ENCODE peak calls at places on chromosomes 1 and 21, in four cellular contexts. A is fibroblast of pulmonary artery, G is psoas muscle, O is IMR-90. W is an unnamed sample.

GRCh38 chr1:93615201-93616150 is 66.2 kb downstream of the BCAR3 start:
- DNase-seq in A (peak), G (no peak), O (peak), W (peak)

GRCh38 chr1:15214507-15214906 is 32.5 kb upstream of the FHAD1 start:
- DNase-seq in A (peak), G (no peak), O (peak), W (peak)

GRCh38 chr1:14924012-14924452 is 229.5 kb upstream of the TMEM51 start:
- DNase-seq in A (peak), G (peak), O (peak), W (peak)

GRCh38 chr1:17719874-17720273 is 35.3 kb upstream of the ACTL8 start:
- DNase-seq in A (peak), G (no peak), O (peak), W (peak)

GRCh38 chr1:7366286-7366954 is 404.7 kb upstream of the VAMP3 start:
- DNase-seq in A (no peak), G (no peak), O (no peak), W (no peak)

GRCh38 chr21:29477347-29477746 is 178.6 kb downstream of the BACH1 start:
- DNase-seq in A (no peak), G (no peak), O (no peak), W (no peak)

GRCh38 chr1:56506314-56506743 is 73.0 kb downstream of the PLPP3 start:
- DNase-seq in A (no peak), G (peak), O (no peak), W (no peak)

GRCh38 chr1:205527931-205528330 is 23.5 kb downstream of the CDK18 start:
- DNase-seq in A (no peak), G (no peak), O (no peak), W (no peak)

GRCh38 chr1:165395522-165396300 is 39.2 kb upstream of the LMX1A start:
- DNase-seq in A (no peak), G (no peak), O (no peak), W (no peak)

GRCh38 chr1:152953761-152954160 is 6.8 kb downstream of the SPRR5 start:
- DNase-seq in A (no peak), G (no peak), O (no peak), W (no peak)

GRCh38 chr1:151243683-151244216 is 10.8 kb upstream of the PSMD4 start:
- DNase-seq in A (no peak), G (no peak), O (no peak), W (no peak)

GRCh38 chr1:180003026-180003695 is 48.6 kb downstream of the CEP350 start:
- DNase-seq in A (no peak), G (no peak), O (no peak), W (no peak)

GRCh38 chr21:36810443-36810842 is 111.5 kb downstream of the SIM2 start:
- DNase-seq in A (no peak), G (no peak), O (no peak), W (no peak)

GRCh38 chr1:108125312-108126138 is 74.6 kb downstream of the SLC25A24 start:
- DNase-seq in A (peak), G (peak), O (peak), W (peak)

GRCh38 chr1:211829343-211830054 is 1.1 kb downstream of the LPGAT1 start:
- DNase-seq in A (peak), G (peak), O (no peak), W (no peak)

GRCh38 chr1:66436378-66437135 is 97.4 kb upstream of the SGIP1 start:
- DNase-seq in A (peak), G (no peak), O (peak), W (peak)

GRCh38 chr1:8015809-8016165 is 10.3 kb downstream of the ERRFI1 start:
- DNase-seq in A (peak), G (no peak), O (no peak), W (no peak)

GRCh38 chr21:25342811-25343210 is 264.5 kb downstream of the MRPL39 start:
- DNase-seq in A (peak), G (no peak), O (peak), W (peak)

GRCh38 chr21:37253991-37254390 is 13.1 kb downstream of the VPS26C start:
- DNase-seq in A (no peak), G (no peak), O (peak), W (no peak)

GRCh38 chr1:64199154-64199553 is 4.3 kb upstream of the UBE2U start:
- DNase-seq in A (peak), G (no peak), O (peak), W (no peak)

GRCh38 chr1:76595024-76595423 is 272.3 kb upstream of the ST6GALNAC5 start:
- DNase-seq in A (no peak), G (no peak), O (no peak), W (no peak)

GRCh38 chr1:38209986-38210385 is 163.4 kb upstream of the POU3F1 start:
- DNase-seq in A (no peak), G (no peak), O (no peak), W (no peak)

GRCh38 chr1:55720243-55720642 is 505.1 kb upstream of the USP24 start:
- DNase-seq in A (no peak), G (peak), O (peak), W (no peak)

GRCh38 chr1:11707621-11708276 is 16.2 kb downstream of the DRAXIN start:
- DNase-seq in A (no peak), G (peak), O (no peak), W (no peak)

GRCh38 chr1:59819566-59820438 is 5.1 kb downstream of the HOOK1 start:
- DNase-seq in A (no peak), G (no peak), O (no peak), W (no peak)

GRCh38 chr1:72282271-72282656 is at the start of gene NEGR1:
- DNase-seq in A (peak), G (peak), O (peak), W (peak)

GRCh38 chr1:76302711-76303347 is 228.3 kb downstream of the ST6GALNAC3 start:
- DNase-seq in A (no peak), G (no peak), O (peak), W (no peak)

GRCh38 chr1:19918057-19918456 is 5.4 kb downstream of the PLA2G2E start:
- DNase-seq in A (peak), G (peak), O (peak), W (peak)

GRCh38 chr1:202991112-202991511 is 16.1 kb upstream of the TMEM183A start:
- DNase-seq in A (no peak), G (no peak), O (no peak), W (no peak)

GRCh38 chr1:65006806-65007205 is 40.5 kb upstream of the JAK1 start:
- DNase-seq in A (no peak), G (no peak), O (no peak), W (no peak)

GRCh38 chr1:2594641-2595131 is 8.1 kb downstream of the PRXL2B start:
- DNase-seq in A (no peak), G (no peak), O (no peak), W (no peak)

GRCh38 chr1:211967704-211968103 is 67.7 kb downstream of the INTS7 start:
- DNase-seq in A (no peak), G (no peak), O (no peak), W (no peak)

GRCh38 chr1:200969726-200970521 is 53.6 kb downstream of the KIF21B start:
- DNase-seq in A (no peak), G (no peak), O (no peak), W (no peak)
- TF ChIP-seq CTCF in A (no peak), G (no peak), O (no peak), W (peak)

DNA sequence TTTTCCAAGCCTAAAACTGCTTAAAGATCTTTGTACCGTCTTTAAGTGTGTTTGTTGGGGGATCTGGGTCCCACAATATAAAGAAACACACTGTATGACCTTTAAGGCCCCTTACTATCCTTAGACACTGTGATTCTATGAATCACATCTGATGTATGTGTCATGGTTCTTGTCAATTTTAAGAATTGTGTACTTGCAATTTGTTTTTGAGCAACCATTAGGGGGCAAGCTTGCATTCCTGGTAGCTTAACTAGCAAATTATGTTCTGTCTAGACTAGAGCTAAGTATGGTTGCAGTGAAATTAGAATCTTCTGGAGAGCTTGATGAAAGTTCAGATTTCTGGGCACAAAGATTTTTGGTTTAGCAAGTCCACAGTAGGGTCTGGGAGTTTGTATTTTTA is 219.5 kb downstream of the TPR start:
- DNase-seq in A (peak), G (no peak), O (peak), W (peak)
- TF ChIP-seq CTCF in A (peak), G (no peak), O (peak), W (peak)

GRCh38 chr1:44609768-44610526 is 64.3 kb downstream of the TMEM53 start:
- DNase-seq in A (no peak), G (no peak), O (no peak), W (no peak)

GRCh38 chr1:44606701-44607281 is 67.5 kb downstream of the TMEM53 start:
- DNase-seq in A (no peak), G (no peak), O (no peak), W (no peak)

GRCh38 chr1:44609412-44609767 is 64.9 kb downstream of the TMEM53 start:
- DNase-seq in A (peak), G (peak), O (peak), W (peak)

GRCh38 chr1:44605904-44606615 is 68.2 kb downstream of the TMEM53 start:
- DNase-seq in A (no peak), G (no peak), O (no peak), W (no peak)

DNA sequence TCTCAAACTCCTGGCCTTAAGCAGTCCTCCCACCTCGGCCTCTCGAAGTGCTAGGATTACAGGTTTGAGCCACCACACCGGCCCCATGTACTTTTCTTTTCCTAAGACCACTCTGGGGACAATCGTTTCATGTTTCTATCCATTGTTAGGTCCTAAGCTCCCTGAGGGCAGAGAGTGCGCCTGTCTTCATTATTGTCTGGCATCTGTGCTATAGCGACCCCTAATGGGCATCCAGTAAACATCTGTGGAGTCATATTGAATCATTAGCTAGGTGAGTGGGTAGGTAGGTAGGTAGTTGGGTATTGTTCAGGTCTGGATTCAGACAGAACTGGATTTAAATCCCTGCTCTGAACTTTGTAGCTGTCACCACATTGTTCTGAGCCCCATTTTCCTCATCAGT is 66.1 kb downstream of the TMEM53 start:
- DNase-seq in A (no peak), G (no peak), O (no peak), W (no peak)
- TF ChIP-seq CTCF in A (peak), G (peak), O (peak), W (peak)

GRCh38 chr21:44360174-44360573 is 6.8 kb downstream of the TRPM2 start:
- DNase-seq in A (no peak), G (no peak), O (no peak), W (no peak)
- TF ChIP-seq CTCF in A (no peak), G (no peak), O (no peak), W (peak)

GRCh38 chr1:84724128-84724860 is 34.0 kb upstream of the SSX2IP start:
- DNase-seq in A (no peak), G (no peak), O (no peak), W (no peak)
- TF ChIP-seq CTCF in A (peak), G (no peak), O (no peak), W (peak)

GRCh38 chr21:35340273-35340672 is 291.2 kb upstream of the RUNX1 start:
- DNase-seq in A (no peak), G (no peak), O (no peak), W (no peak)
- TF ChIP-seq CTCF in A (no peak), G (no peak), O (no peak), W (no peak)

GRCh38 chr1:214615871-214616270 is 12.9 kb downstream of the CENPF start:
- DNase-seq in A (peak), G (no peak), O (peak), W (peak)
- TF ChIP-seq CTCF in A (no peak), G (no peak), O (no peak), W (no peak)